ENCODE peak calls at places on chromosomes 7 and 10, in five cellular contexts. R, S, H, Y and W are unnamed samples.

GRCh38 chr7:1768835-1769234 is 98.8 kb downstream of the ELFN1 start:
- DNase-seq in H (no peak), R (no peak), Y (no peak), S (no peak), W (peak)

GRCh38 chr7:80640841-80641240 is 2.4 kb downstream of the CD36 start:
- DNase-seq in S (no peak), R (no peak), H (no peak), Y (no peak), W (no peak)

GRCh38 chr7:23981758-23982157 is 271.7 kb downstream of the STK31 start:
- DNase-seq in S (no peak), H (no peak), R (no peak), Y (no peak), W (no peak)

GRCh38 chr7:154431045-154431444 is 378.8 kb downstream of the DPP6 start:
- DNase-seq in Y (no peak), S (no peak), H (no peak), R (no peak), W (no peak)

GRCh38 chr7:153440781-153441180 is 611.4 kb upstream of the DPP6 start:
- DNase-seq in R (no peak), S (no peak), Y (no peak), H (no peak), W (no peak)

GRCh38 chr10:116465541-116465940 is 37.9 kb downstream of the PNLIPRP3 start:
- DNase-seq in Y (no peak), S (no peak), H (no peak), R (no peak), W (no peak)

GRCh38 chr10:520402-520787 is 169.1 kb downstream of the DIP2C start:
- DNase-seq in R (no peak), S (no peak), H (no peak), Y (no peak), W (no peak)

GRCh38 chr10:44854693-44855350 is 56.3 kb upstream of the TMEM72 start:
- DNase-seq in S (no peak), H (no peak), R (no peak), Y (no peak), W (no peak)